ENCODE peak calls at places on chromosomes 4 and X, in eight cellular contexts. One of them, this sample, is unnamed.
A peak's percentile ranks its signal among the peaks of the same experiment; 100 is the strongest.

GRCh38 chr4:112765317-112765989 is 128.5 kb downstream of the LARP7 start:
- DNase-seq in fibroblast of the aortic adventitia: peak; percentile 17
- DNase-seq in heart left ventricle: no peak
- DNase-seq in Calu3: no peak
- DNase-seq in endothelial cell: no peak
- DNase-seq in A549: no peak
- DNase-seq in AG09309: no peak
- DNase-seq in activated B cell treated with CpG ODN at 0.5 μM for 24 hours: no peak
- DNase-seq in this sample: peak; percentile 4

GRCh38 chrX:43949669-43950068 is 23.5 kb downstream of the NDP start:
- DNase-seq in Calu3: peak; percentile 40
- DNase-seq in AG09309: no peak
- DNase-seq in activated B cell treated with CpG ODN at 0.5 μM for 24 hours: no peak
- DNase-seq in heart left ventricle: no peak
- DNase-seq in A549: peak; percentile 40
- DNase-seq in fibroblast of the aortic adventitia: no peak
- DNase-seq in endothelial cell: peak; percentile 32
- DNase-seq in this sample: peak; percentile 40

GRCh38 chr4:29565256-29565655 is 1154.9 kb upstream of the PCDH7 start:
- DNase-seq in heart left ventricle: no peak
- DNase-seq in endothelial cell: no peak
- DNase-seq in activated B cell treated with CpG ODN at 0.5 μM for 24 hours: no peak
- DNase-seq in Calu3: no peak
- DNase-seq in AG09309: no peak
- DNase-seq in A549: no peak
- DNase-seq in fibroblast of the aortic adventitia: no peak
- DNase-seq in this sample: no peak

GRCh38 chr4:8914461-8915171 is 43.0 kb upstream of the HMX1 start:
- DNase-seq in heart left ventricle: no peak
- DNase-seq in A549: no peak
- DNase-seq in fibroblast of the aortic adventitia: no peak
- DNase-seq in endothelial cell: no peak
- DNase-seq in Calu3: no peak
- DNase-seq in AG09309: no peak
- DNase-seq in activated B cell treated with CpG ODN at 0.5 μM for 24 hours: no peak
- DNase-seq in this sample: no peak

GRCh38 chrX:44483965-44484606 is 58.6 kb downstream of the FUNDC1 start:
- DNase-seq in activated B cell treated with CpG ODN at 0.5 μM for 24 hours: no peak
- DNase-seq in AG09309: no peak
- DNase-seq in heart left ventricle: no peak
- DNase-seq in Calu3: no peak
- DNase-seq in fibroblast of the aortic adventitia: peak; percentile 5
- DNase-seq in A549: no peak
- DNase-seq in endothelial cell: no peak
- DNase-seq in this sample: no peak

GRCh38 chr4:55017406-55017805 is 108.0 kb downstream of the KDR start:
- DNase-seq in AG09309: no peak
- DNase-seq in fibroblast of the aortic adventitia: no peak
- DNase-seq in endothelial cell: no peak
- DNase-seq in activated B cell treated with CpG ODN at 0.5 μM for 24 hours: no peak
- DNase-seq in A549: no peak
- DNase-seq in Calu3: no peak
- DNase-seq in heart left ventricle: no peak
- DNase-seq in this sample: no peak

GRCh38 chr4:151788021-151788420 is 27.2 kb upstream of the GATB start:
- DNase-seq in A549: no peak
- DNase-seq in AG09309: no peak
- DNase-seq in heart left ventricle: no peak
- DNase-seq in Calu3: no peak
- DNase-seq in activated B cell treated with CpG ODN at 0.5 μM for 24 hours: no peak
- DNase-seq in endothelial cell: no peak
- DNase-seq in fibroblast of the aortic adventitia: no peak
- DNase-seq in this sample: no peak

GRCh38 chrX:46328133-46328532 is 217.1 kb downstream of the ZNF674 start:
- DNase-seq in Calu3: no peak
- DNase-seq in heart left ventricle: no peak
- DNase-seq in endothelial cell: no peak
- DNase-seq in A549: no peak
- DNase-seq in AG09309: no peak
- DNase-seq in fibroblast of the aortic adventitia: no peak
- DNase-seq in activated B cell treated with CpG ODN at 0.5 μM for 24 hours: no peak
- DNase-seq in this sample: no peak

GRCh38 chrX:103343105-103343504 is 13.1 kb downstream of the TCEAL7 start:
- DNase-seq in AG09309: no peak
- DNase-seq in heart left ventricle: no peak
- DNase-seq in Calu3: peak; percentile 43
- DNase-seq in fibroblast of the aortic adventitia: peak; percentile 71
- DNase-seq in endothelial cell: no peak
- DNase-seq in activated B cell treated with CpG ODN at 0.5 μM for 24 hours: no peak
- DNase-seq in A549: peak; percentile 29
- DNase-seq in this sample: peak; percentile 71

GRCh38 chr4:15832523-15833451 is 54.7 kb downstream of the CD38 start:
- DNase-seq in AG09309: no peak
- DNase-seq in endothelial cell: no peak
- DNase-seq in fibroblast of the aortic adventitia: no peak
- DNase-seq in A549: no peak
- DNase-seq in heart left ventricle: no peak
- DNase-seq in Calu3: no peak
- DNase-seq in activated B cell treated with CpG ODN at 0.5 μM for 24 hours: no peak
- DNase-seq in this sample: no peak

GRCh38 chr4:72286185-72286584 is 254.4 kb downstream of the NPFFR2 start:
- DNase-seq in endothelial cell: no peak
- DNase-seq in A549: no peak
- DNase-seq in heart left ventricle: no peak
- DNase-seq in activated B cell treated with CpG ODN at 0.5 μM for 24 hours: no peak
- DNase-seq in Calu3: no peak
- DNase-seq in AG09309: no peak
- DNase-seq in fibroblast of the aortic adventitia: peak; percentile 40
- DNase-seq in this sample: no peak

GRCh38 chrX:118633530-118633929 is 93.9 kb upstream of the IL13RA1 start:
- DNase-seq in heart left ventricle: no peak
- DNase-seq in AG09309: no peak
- DNase-seq in endothelial cell: no peak
- DNase-seq in fibroblast of the aortic adventitia: no peak
- DNase-seq in Calu3: no peak
- DNase-seq in activated B cell treated with CpG ODN at 0.5 μM for 24 hours: no peak
- DNase-seq in A549: no peak
- DNase-seq in this sample: no peak

GRCh38 chrX:118634336-118634735 is 93.1 kb upstream of the IL13RA1 start:
- DNase-seq in A549: no peak
- DNase-seq in AG09309: no peak
- DNase-seq in heart left ventricle: no peak
- DNase-seq in activated B cell treated with CpG ODN at 0.5 μM for 24 hours: no peak
- DNase-seq in fibroblast of the aortic adventitia: no peak
- DNase-seq in Calu3: no peak
- DNase-seq in endothelial cell: no peak
- DNase-seq in this sample: no peak

GRCh38 chrX:118632862-118633261 is 94.5 kb upstream of the IL13RA1 start:
- DNase-seq in fibroblast of the aortic adventitia: no peak
- DNase-seq in activated B cell treated with CpG ODN at 0.5 μM for 24 hours: no peak
- DNase-seq in endothelial cell: no peak
- DNase-seq in AG09309: no peak
- DNase-seq in heart left ventricle: no peak
- DNase-seq in Calu3: no peak
- DNase-seq in A549: no peak
- DNase-seq in this sample: no peak

GRCh38 chrX:118637997-118638396 is 89.4 kb upstream of the IL13RA1 start:
- DNase-seq in activated B cell treated with CpG ODN at 0.5 μM for 24 hours: no peak
- DNase-seq in heart left ventricle: no peak
- DNase-seq in fibroblast of the aortic adventitia: peak; percentile 10
- DNase-seq in AG09309: no peak
- DNase-seq in A549: no peak
- DNase-seq in endothelial cell: no peak
- DNase-seq in Calu3: no peak
- DNase-seq in this sample: no peak
- TF ChIP-seq CTCF in activated B cell treated with CpG ODN at 0.5 μM for 24 hours: no peak
- TF ChIP-seq CTCF in heart left ventricle: no peak
- TF ChIP-seq CTCF in fibroblast of the aortic adventitia: no peak
- TF ChIP-seq CTCF in AG09309: peak; percentile 35
- TF ChIP-seq CTCF in A549: peak; percentile 49
- TF ChIP-seq CTCF in endothelial cell: no peak
- TF ChIP-seq CTCF in Calu3: no peak
- TF ChIP-seq CTCF in this sample: no peak

GRCh38 chr4:48112017-48112667 is 21.9 kb downstream of the TXK start:
- DNase-seq in endothelial cell: no peak
- DNase-seq in fibroblast of the aortic adventitia: peak; percentile 20
- DNase-seq in Calu3: no peak
- DNase-seq in heart left ventricle: no peak
- DNase-seq in AG09309: no peak
- DNase-seq in A549: no peak
- DNase-seq in activated B cell treated with CpG ODN at 0.5 μM for 24 hours: no peak
- DNase-seq in this sample: peak; percentile 54

GRCh38 chr4:48110452-48110978 is 23.5 kb downstream of the TXK start:
- DNase-seq in fibroblast of the aortic adventitia: peak; percentile 13
- DNase-seq in Calu3: no peak
- DNase-seq in AG09309: no peak
- DNase-seq in activated B cell treated with CpG ODN at 0.5 μM for 24 hours: no peak
- DNase-seq in A549: no peak
- DNase-seq in heart left ventricle: no peak
- DNase-seq in endothelial cell: no peak
- DNase-seq in this sample: no peak

GRCh38 chr4:48108309-48109073 is 25.6 kb downstream of the TXK start:
- DNase-seq in fibroblast of the aortic adventitia: no peak
- DNase-seq in activated B cell treated with CpG ODN at 0.5 μM for 24 hours: no peak
- DNase-seq in endothelial cell: no peak
- DNase-seq in Calu3: no peak
- DNase-seq in AG09309: no peak
- DNase-seq in A549: no peak
- DNase-seq in heart left ventricle: no peak
- DNase-seq in this sample: no peak

GRCh38 chr4:48105230-48105629 is 28.8 kb downstream of the TXK start:
- DNase-seq in endothelial cell: no peak
- DNase-seq in A549: no peak
- DNase-seq in heart left ventricle: no peak
- DNase-seq in AG09309: no peak
- DNase-seq in activated B cell treated with CpG ODN at 0.5 μM for 24 hours: no peak
- DNase-seq in Calu3: no peak
- DNase-seq in fibroblast of the aortic adventitia: no peak
- DNase-seq in this sample: no peak

DNA sequence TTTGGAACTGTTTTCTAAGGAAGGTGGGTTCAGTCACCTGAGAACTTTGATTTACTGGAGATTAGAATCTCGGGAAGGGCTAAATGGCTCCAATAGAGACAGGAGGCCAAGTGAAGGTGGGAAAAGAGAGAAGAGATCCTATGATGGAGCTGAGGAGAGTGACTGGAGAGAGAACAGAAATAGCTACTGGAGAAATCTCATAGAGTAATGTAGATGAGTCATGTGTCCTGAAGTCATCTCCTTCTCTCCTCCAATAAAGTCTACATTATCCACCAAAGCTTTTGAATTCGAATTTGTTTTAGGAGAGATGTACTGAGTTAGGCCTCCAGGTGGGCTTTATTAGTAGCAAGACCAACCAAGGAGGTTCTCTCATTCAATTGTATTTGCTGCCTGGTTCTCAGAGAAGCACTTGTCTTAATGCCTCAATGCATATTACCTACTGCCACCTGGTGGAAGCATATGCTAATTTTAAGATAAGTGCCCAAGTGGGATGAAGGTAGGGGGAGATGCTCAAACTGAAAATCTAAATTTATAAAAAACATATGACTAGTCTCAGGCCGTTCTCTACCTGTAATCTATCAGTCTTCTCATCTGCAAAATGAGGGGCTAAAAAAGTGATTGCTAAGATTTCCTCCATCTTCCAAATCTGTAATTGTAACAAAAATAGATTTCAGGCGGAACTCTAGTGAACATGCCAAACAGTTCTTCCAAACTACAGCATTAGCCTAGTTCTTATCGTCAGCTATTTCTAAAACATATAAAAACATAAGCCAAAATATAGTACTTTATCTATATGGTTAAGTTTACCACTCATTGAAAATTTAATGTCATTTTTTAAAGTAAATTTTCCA is 24.4 kb downstream of the TXK start:
- DNase-seq in Calu3: peak; percentile 41
- DNase-seq in endothelial cell: peak; percentile 28
- DNase-seq in heart left ventricle: no peak
- DNase-seq in fibroblast of the aortic adventitia: peak; percentile 57
- DNase-seq in A549: peak; percentile 33
- DNase-seq in activated B cell treated with CpG ODN at 0.5 μM for 24 hours: no peak
- DNase-seq in AG09309: no peak
- DNase-seq in this sample: no peak
- TF ChIP-seq CTCF in Calu3: peak; percentile 43
- TF ChIP-seq CTCF in endothelial cell: peak; percentile 61
- TF ChIP-seq CTCF in heart left ventricle: peak; percentile 17
- TF ChIP-seq CTCF in fibroblast of the aortic adventitia: peak; percentile 61
- TF ChIP-seq CTCF in A549: peak; percentile 49
- TF ChIP-seq CTCF in activated B cell treated with CpG ODN at 0.5 μM for 24 hours: peak; percentile 44
- TF ChIP-seq CTCF in AG09309: peak; percentile 61
- TF ChIP-seq CTCF in this sample: peak; percentile 73

GRCh38 chrX:154481195-154481594 is 2.1 kb upstream of the LAGE3 start:
- DNase-seq in fibroblast of the aortic adventitia: no peak
- DNase-seq in Calu3: no peak
- DNase-seq in AG09309: no peak
- DNase-seq in heart left ventricle: no peak
- DNase-seq in endothelial cell: no peak
- DNase-seq in A549: no peak
- DNase-seq in activated B cell treated with CpG ODN at 0.5 μM for 24 hours: no peak
- DNase-seq in this sample: no peak
- TF ChIP-seq CTCF in fibroblast of the aortic adventitia: no peak
- TF ChIP-seq CTCF in Calu3: no peak
- TF ChIP-seq CTCF in AG09309: no peak
- TF ChIP-seq CTCF in heart left ventricle: no peak
- TF ChIP-seq CTCF in endothelial cell: no peak
- TF ChIP-seq CTCF in A549: no peak
- TF ChIP-seq CTCF in activated B cell treated with CpG ODN at 0.5 μM for 24 hours: no peak
- TF ChIP-seq CTCF in this sample: no peak

GRCh38 chr4:10502717-10503116 is 45.5 kb upstream of the ZNF518B start:
- DNase-seq in fibroblast of the aortic adventitia: no peak
- DNase-seq in Calu3: no peak
- DNase-seq in endothelial cell: no peak
- DNase-seq in AG09309: no peak
- DNase-seq in heart left ventricle: no peak
- DNase-seq in activated B cell treated with CpG ODN at 0.5 μM for 24 hours: no peak
- DNase-seq in A549: no peak
- DNase-seq in this sample: no peak

GRCh38 chr4:10509733-10510132 is 52.5 kb upstream of the ZNF518B start:
- DNase-seq in fibroblast of the aortic adventitia: no peak
- DNase-seq in endothelial cell: no peak
- DNase-seq in heart left ventricle: no peak
- DNase-seq in A549: no peak
- DNase-seq in Calu3: no peak
- DNase-seq in AG09309: no peak
- DNase-seq in activated B cell treated with CpG ODN at 0.5 μM for 24 hours: no peak
- DNase-seq in this sample: no peak

GRCh38 chr4:10504510-10504909 is 47.3 kb upstream of the ZNF518B start:
- DNase-seq in Calu3: no peak
- DNase-seq in fibroblast of the aortic adventitia: peak; percentile 68
- DNase-seq in AG09309: no peak
- DNase-seq in endothelial cell: no peak
- DNase-seq in heart left ventricle: no peak
- DNase-seq in activated B cell treated with CpG ODN at 0.5 μM for 24 hours: no peak
- DNase-seq in A549: no peak
- DNase-seq in this sample: no peak

DNA sequence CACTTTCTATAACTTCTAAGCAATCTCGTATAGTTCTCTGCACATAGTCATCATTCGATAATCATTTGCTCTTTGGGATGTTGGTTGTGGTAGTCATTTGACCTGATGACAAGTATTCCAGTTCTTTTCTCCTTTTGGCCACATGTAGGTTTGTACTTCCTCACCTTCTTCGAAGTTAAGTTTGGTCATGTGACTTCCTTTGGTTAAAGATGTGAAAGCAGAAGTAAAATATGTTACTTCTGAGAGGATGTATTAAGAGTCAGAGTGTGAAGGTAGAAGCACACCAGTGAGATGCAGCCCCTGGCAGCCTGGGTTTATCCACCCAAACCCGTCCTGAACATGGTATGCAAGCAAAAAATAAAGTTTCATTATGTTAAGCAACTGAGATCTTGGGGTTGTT is 48.9 kb upstream of the ZNF518B start:
- DNase-seq in endothelial cell: no peak
- DNase-seq in heart left ventricle: no peak
- DNase-seq in activated B cell treated with CpG ODN at 0.5 μM for 24 hours: no peak
- DNase-seq in AG09309: no peak
- DNase-seq in fibroblast of the aortic adventitia: no peak
- DNase-seq in A549: no peak
- DNase-seq in Calu3: no peak
- DNase-seq in this sample: no peak
- TF ChIP-seq CTCF in endothelial cell: no peak
- TF ChIP-seq CTCF in heart left ventricle: no peak
- TF ChIP-seq CTCF in activated B cell treated with CpG ODN at 0.5 μM for 24 hours: no peak
- TF ChIP-seq CTCF in AG09309: no peak
- TF ChIP-seq CTCF in fibroblast of the aortic adventitia: no peak
- TF ChIP-seq CTCF in A549: no peak
- TF ChIP-seq CTCF in Calu3: no peak
- TF ChIP-seq CTCF in this sample: no peak

This sample was measured in activated CD8-positive, alpha-beta T cell treated with anti-CD3 and anti-CD28 coated beads for 36 hours.